ENCODE peak calls at places on chromosomes 2 and 18, in four cellular contexts. R is heart left ventricle, T is heart right ventricle, V is mammary epithelial cell. L is an unnamed sample. For H3K9me3, the result is how much of the 10 kb centered on the place peaks cover.

GRCh38 chr2:236748385-236748784 is 178.8 kb downstream of the ACKR3 start:
- DNase-seq in R (no peak), T (no peak), V (no peak), L (no peak)

GRCh38 chr18:57029761-57030160 is 117.1 kb upstream of the BOD1L2 start:
- DNase-seq in R (no peak), T (no peak), V (no peak), L (no peak)

GRCh38 chr2:218323526-218324472 is 31.5 kb upstream of the TMBIM1 start:
- DNase-seq in R (no peak), T (no peak), V (peak), L (no peak)

GRCh38 chr2:182920631-182921056 is 54.2 kb upstream of the FRZB start:
- DNase-seq in R (no peak), T (no peak), V (no peak), L (no peak)

GRCh38 chr18:77134611-77135010 is 2.0 kb upstream of the MBP start:
- DNase-seq in R (no peak), T (no peak), V (no peak), L (no peak)

GRCh38 chr2:46390901-46391395 is 88.4 kb upstream of the TMEM247 start:
- DNase-seq in R (no peak), T (no peak), V (no peak), L (no peak)

GRCh38 chr2:62149708-62150107 is 46.2 kb upstream of the B3GNT2 start:
- DNase-seq in R (no peak), T (no peak), V (peak), L (no peak)

GRCh38 chr2:95272299-95272751 is 1.9 kb upstream of the PROM2 start:
- DNase-seq in R (no peak), T (no peak), V (no peak), L (no peak)

GRCh38 chr2:126653102-126653501 is 2.9 kb upstream of the GYPC start:
- DNase-seq in R (no peak), T (no peak), V (no peak), L (no peak)
- H3K9me3 ChIP-seq in R (under half), T (under half), V (under half), L (under half)

DNA sequence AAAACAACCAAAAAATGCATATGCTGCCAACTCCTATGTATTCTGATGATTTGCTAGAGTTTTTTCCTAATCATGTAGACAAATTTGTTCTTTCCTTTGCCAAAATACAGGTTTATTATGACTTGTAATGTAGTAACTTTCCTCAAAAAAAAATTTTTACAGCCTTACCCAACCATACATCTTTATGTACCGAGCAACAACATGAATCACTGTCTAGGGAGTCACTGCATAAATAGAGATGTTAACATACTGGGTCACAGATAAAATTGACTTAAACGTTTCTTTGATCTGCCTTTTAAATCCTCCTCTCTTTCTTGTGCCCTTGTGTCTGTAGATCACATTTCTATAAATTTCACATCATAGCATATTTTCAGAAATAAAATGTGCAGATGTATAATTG is 143.6 kb downstream of the MBD2 start:
- DNase-seq in R (no peak), T (no peak), V (peak), L (no peak)
- H3K9me3 ChIP-seq in R (under half), T (under half), V (under half), L (under half)

GRCh38 chr2:232097260-232097659 is 135.7 kb downstream of the DIS3L2 start:
- DNase-seq in R (no peak), T (no peak), V (no peak), L (no peak)

GRCh38 chr2:232102380-232102779 is 140.9 kb downstream of the DIS3L2 start:
- DNase-seq in R (no peak), T (no peak), V (no peak), L (no peak)

GRCh38 chr2:232103140-232103737 is 141.7 kb downstream of the DIS3L2 start:
- DNase-seq in R (no peak), T (no peak), V (peak), L (no peak)

GRCh38 chr2:232094883-232095282 is 133.4 kb downstream of the DIS3L2 start:
- DNase-seq in R (no peak), T (no peak), V (no peak), L (no peak)

DNA sequence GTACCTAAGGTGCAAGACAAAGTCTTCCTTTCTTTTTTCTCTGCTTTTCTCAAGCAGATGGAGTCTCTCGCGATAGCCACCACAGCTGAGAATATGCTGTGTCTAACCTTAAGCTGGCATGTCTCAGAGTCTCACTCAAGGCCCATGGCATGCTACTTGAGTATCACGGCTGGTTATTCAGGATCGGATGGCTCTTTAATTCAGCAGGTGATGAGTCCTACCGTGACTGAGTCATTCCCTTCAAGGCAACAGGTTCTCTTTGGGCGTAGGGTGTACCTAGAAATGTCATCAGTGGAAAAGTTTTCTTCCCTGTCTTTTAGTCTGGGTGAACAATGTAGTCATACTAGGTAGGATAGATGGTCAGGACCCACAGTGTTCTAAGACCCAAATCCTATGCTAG is 136.2 kb downstream of the DIS3L2 start:
- DNase-seq in R (no peak), T (no peak), V (no peak), L (no peak)
- H3K9me3 ChIP-seq in R (under half), T (under half), V (under half), L (under half)

GRCh38 chr18:78980777-78981651 is 1.4 kb downstream of the SALL3 start:
- DNase-seq in R (no peak), T (no peak), V (no peak), L (no peak)

GRCh38 chr18:78979058-78979680 is 449 bp upstream of the SALL3 start:
- DNase-seq in R (no peak), T (no peak), V (no peak), L (no peak)

GRCh38 chr18:78980279-78980771 is 707 bp downstream of the SALL3 start:
- DNase-seq in R (no peak), T (no peak), V (no peak), L (no peak)

GRCh38 chr18:78978336-78979057 is 1.1 kb upstream of the SALL3 start:
- DNase-seq in R (no peak), T (no peak), V (no peak), L (no peak)

DNA sequence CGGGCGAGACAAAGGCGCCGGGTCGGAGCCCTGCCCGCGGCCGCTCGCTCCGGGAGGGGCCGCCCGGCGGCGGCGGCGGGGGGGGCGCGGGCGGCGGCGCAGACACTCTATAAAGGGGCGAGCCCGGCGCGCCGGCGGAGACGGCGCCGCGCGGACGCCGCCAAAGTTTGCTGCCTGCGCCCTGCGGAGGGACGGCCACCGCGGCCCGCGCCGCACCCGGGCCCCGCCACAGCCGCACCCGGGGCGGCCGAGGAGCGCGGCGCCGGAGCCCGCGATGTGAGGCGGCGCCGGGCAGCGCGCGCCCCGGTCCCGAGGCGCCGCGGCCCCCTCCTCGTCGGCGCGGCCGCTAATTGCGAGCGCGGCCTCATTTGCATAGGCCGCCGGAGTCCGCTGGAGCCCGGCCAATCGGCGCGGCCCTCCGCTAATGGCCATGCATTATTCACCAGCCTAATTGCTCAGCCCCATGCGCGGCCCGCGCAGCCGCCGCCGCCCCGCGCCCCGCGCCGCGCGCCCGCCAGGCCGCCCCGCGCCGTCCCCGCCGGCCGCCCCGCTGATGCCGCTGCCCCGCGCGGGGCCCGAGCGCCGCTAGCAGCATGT is at the start of gene SALL3:
- DNase-seq in R (no peak), T (no peak), V (no peak), L (no peak)
- H3K9me3 ChIP-seq in R (under half), T (under half), V (under half), L (under half)